ENCODE peak calls at places on chromosomes 16 and 17, in six cellular contexts. P is choroid plexus epithelial cell, F is cardiac fibroblast, T is aorta, O is testis, R is fibroblast of lung. C is an unnamed sample.

GRCh38 chr17:40304464-40304863 is 4.5 kb upstream of the RARA start:
- DNase-seq in P (peak; percentile 52), F (peak; percentile 76), T (no peak), O (no peak), R (peak; percentile 99), C (peak; percentile 68)

GRCh38 chr17:58492238-58493121 is 4.3 kb upstream of the HSF5 start:
- DNase-seq in P (no peak), F (no peak), T (no peak), O (no peak), R (no peak), C (no peak)

GRCh38 chr17:48282303-48282702 is 147.7 kb downstream of the SKAP1 start:
- DNase-seq in P (peak; percentile 15), F (no peak), T (no peak), O (no peak), R (no peak), C (no peak)

GRCh38 chr16:21302898-21303528 is 24.9 kb upstream of the CRYM start:
- DNase-seq in P (peak; percentile 86), F (peak; percentile 48), T (no peak), O (no peak), R (peak; percentile 72), C (peak; percentile 93)

GRCh38 chr16:4415538-4416199 is 727 bp downstream of the CORO7 start:
- DNase-seq in P (no peak), F (no peak), T (peak; percentile 85), O (peak; percentile 53), R (peak; percentile 21), C (no peak)

GRCh38 chr17:13036776-13037175 is 18.9 kb upstream of the ELAC2 start:
- DNase-seq in P (peak; percentile 6), F (peak; percentile 33), T (no peak), O (no peak), R (no peak), C (peak; percentile 43)

GRCh38 chr17:3773511-3773910 is 27.5 kb downstream of the ITGAE start:
- DNase-seq in P (peak; percentile 58), F (peak; percentile 26), T (no peak), O (no peak), R (peak; percentile 78), C (peak; percentile 40)

GRCh38 chr16:80500116-80500859 is 40.5 kb upstream of the DYNLRB2 start:
- DNase-seq in P (peak; percentile 5), F (no peak), T (no peak), O (no peak), R (no peak), C (no peak)

GRCh38 chr17:42361781-42362186 is 26.5 kb downstream of the STAT3 start:
- DNase-seq in P (no peak), F (no peak), T (no peak), O (no peak), R (no peak), C (no peak)

GRCh38 chr17:47299239-47299910 is 24.4 kb upstream of the EFCAB13 start:
- DNase-seq in P (no peak), F (no peak), T (no peak), O (no peak), R (no peak), C (no peak)

GRCh38 chr16:27722892-27723450 is 173.0 kb downstream of the KATNIP start:
- DNase-seq in P (no peak), F (no peak), T (peak; percentile 33), O (no peak), R (no peak), C (no peak)

GRCh38 chr17:38794221-38794620 is 5.1 kb downstream of the PIP4K2B start:
- DNase-seq in P (no peak), F (no peak), T (no peak), O (no peak), R (no peak), C (no peak)

GRCh38 chr17:31758646-31759045 is 100.4 kb downstream of the COPRS start:
- DNase-seq in P (no peak), F (no peak), T (no peak), O (no peak), R (peak; percentile 59), C (peak; percentile 45)

DNA sequence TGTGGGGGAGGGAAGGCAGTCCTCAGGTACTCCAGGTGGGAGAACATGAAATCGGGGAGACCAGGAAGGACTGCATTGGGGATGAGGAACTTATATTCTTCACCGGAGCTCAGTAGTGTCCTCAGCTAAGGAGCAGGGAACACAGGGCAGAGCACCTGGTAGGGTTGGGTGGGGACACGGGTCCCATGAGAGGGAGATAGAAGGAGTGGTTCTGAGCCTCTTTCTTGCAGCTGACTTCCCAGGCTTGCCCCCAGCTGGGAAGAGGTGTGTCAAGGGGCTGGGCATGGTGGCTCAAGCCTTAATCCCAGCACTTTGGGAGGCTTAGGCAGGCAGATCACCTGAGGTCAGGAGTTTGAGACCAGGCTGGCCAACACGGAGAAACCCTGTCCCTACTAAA is 2.1 kb downstream of the FHOD1 start:
- DNase-seq in P (no peak), F (no peak), T (peak; percentile 57), O (no peak), R (no peak), C (no peak)
- H3K4me3 ChIP-seq in P (peak overlapping the region; percentile 18), F (peak overlapping the region; percentile 85), T (no peak overlapping the region), O (no peak overlapping the region), R (peak overlapping the region; percentile 85), C (peak overlapping the region; percentile 83)

DNA sequence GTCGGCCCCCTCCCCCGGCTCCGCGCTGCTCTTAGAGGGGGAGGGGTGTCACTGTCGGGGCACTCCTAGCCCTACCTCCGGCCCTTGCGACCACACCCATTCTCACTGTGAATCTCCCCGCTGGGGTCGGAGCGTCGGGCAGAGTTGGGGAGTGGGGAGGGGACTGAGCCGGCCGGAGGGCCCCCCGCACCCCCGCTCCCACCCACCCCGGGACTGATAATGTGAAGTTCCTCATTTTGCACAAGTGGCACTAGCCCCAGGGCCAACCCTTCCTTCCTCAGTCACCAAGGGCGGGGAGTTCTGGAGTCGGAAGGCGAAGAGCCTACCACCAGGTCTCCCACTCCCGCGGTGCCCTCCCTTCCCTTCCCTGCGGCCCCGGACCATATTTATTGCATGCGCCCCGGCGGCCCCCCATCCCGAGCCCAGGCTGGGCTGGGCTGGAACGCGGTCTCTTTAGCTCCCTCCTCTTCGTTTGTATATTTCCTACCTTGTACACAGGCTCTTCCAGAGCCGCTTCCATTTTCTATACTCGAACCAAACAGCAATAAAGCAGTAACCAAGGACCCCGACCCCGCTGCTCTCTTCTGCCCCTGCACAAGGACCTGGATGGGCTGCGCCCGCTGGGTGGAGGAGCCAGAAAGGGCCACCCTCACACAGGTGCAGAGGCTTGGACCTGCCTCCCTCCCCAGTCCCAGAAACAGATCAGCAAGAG is 4.4 kb downstream of the HIC1 start:
- DNase-seq in P (peak; percentile 29), F (no peak), T (no peak), O (no peak), R (no peak), C (no peak)
- H3K4me3 ChIP-seq in P (peak overlapping the region; percentile 79), F (peak overlapping the region; percentile 69), T (no peak overlapping the region), O (peak overlapping the region; percentile 58), R (no peak overlapping the region), C (peak overlapping the region; percentile 72)

DNA sequence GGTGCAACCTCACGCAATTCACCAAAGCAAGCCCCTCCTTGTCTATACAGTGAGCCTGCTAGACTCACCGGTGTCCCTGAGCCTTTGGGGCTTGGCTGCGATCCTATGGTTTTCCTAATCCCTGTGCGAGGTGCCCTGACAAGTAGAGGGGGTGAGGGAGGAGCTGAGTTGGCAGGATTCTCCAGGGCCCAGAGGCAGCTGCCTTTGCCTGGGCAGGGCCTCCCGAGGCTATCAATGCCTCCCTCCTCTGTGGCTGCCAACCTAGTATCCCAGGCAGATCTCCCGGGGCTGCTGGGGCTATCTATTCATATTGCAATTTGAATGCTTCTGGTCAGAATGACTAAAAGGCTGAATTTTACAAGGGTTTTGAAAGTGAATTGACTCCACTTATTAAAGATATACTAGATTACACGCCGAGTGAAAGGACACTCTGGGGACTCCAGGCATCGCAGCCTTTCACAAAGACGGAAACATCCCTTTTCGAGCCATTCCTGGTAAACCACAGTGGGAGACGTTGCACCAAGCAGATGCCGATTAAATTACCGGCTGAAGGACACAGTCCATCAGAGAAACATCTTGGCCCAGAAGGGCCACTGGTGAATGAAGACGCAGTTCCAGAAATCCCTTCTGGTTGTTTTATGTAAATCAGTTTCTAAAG is 11.3 kb upstream of the PITPNM3 start:
- DNase-seq in P (no peak), F (no peak), T (no peak), O (peak; percentile 34), R (no peak), C (peak; percentile 60)
- H3K4me3 ChIP-seq in P (no peak overlapping the region), F (no peak overlapping the region), T (no peak overlapping the region), O (no peak overlapping the region), R (no peak overlapping the region), C (no peak overlapping the region)

GRCh38 chr16:48125888-48126287 is 29.9 kb downstream of the ABCC12 start:
- DNase-seq in P (no peak), F (no peak), T (no peak), O (no peak), R (peak; percentile 48), C (no peak)

GRCh38 chr16:48121276-48121675 is 34.5 kb downstream of the ABCC12 start:
- DNase-seq in P (no peak), F (no peak), T (no peak), O (no peak), R (no peak), C (no peak)

GRCh38 chr16:48126801-48127644 is 28.8 kb downstream of the ABCC12 start:
- DNase-seq in P (peak; percentile 92), F (peak; percentile 97), T (no peak), O (no peak), R (peak; percentile 99), C (peak; percentile 98)

GRCh38 chr16:48124266-48124665 is 31.5 kb downstream of the ABCC12 start:
- DNase-seq in P (no peak), F (no peak), T (no peak), O (no peak), R (no peak), C (no peak)

GRCh38 chr16:48123104-48123788 is 32.5 kb downstream of the ABCC12 start:
- DNase-seq in P (peak; percentile 97), F (peak; percentile 91), T (no peak), O (no peak), R (peak; percentile 99), C (peak; percentile 96)
- H3K4me3 ChIP-seq in P (no peak overlapping the region), F (no peak overlapping the region), T (no peak overlapping the region), O (no peak overlapping the region), R (no peak overlapping the region), C (no peak overlapping the region)

C was measured in fibroblast of the aortic adventitia.